ENCODE peak calls at places on chromosomes 12 and 14, in eight cellular contexts. M is A673, R is lower lobe of right lung, L is astrocyte of the spinal cord, W is CD14-positive monocyte, S is tibial artery, Q is breast epithelium, H is adrenal gland. F is an unnamed sample.

GRCh38 chr12:65953621-65954020 is 129.3 kb downstream of the HMGA2 start:
- DNase-seq in Q (no peak), M (no peak), R (no peak), W (no peak), L (no peak), H (no peak), S (no peak), F (no peak)

GRCh38 chr12:53197011-53197640 is 9.9 kb downstream of the ITGB7 start:
- DNase-seq in M (no peak), H (no peak), R (no peak), S (no peak), W (no peak), Q (peak; percentile 34), L (no peak), F (no peak)

GRCh38 chr14:56118611-56119181 is 485 bp downstream of the PELI2 start:
- DNase-seq in Q (no peak), S (peak; percentile 31), L (no peak), M (no peak), H (no peak), R (peak; percentile 70), W (no peak), F (peak; percentile 12)

GRCh38 chr14:91786188-91786587 is 54.3 kb upstream of the CATSPERB start:
- DNase-seq in R (no peak), H (no peak), M (no peak), L (no peak), Q (no peak), S (no peak), W (no peak), F (no peak)

GRCh38 chr12:54725233-54725843 is 77.2 kb upstream of the DCD start:
- DNase-seq in H (no peak), S (no peak), W (no peak), R (no peak), M (peak; percentile 90), Q (no peak), L (no peak), F (peak; percentile 14)

GRCh38 chr12:130803707-130804106 is 35.3 kb downstream of the STX2 start:
- DNase-seq in R (no peak), M (no peak), S (no peak), L (peak; percentile 43), H (no peak), W (no peak), Q (no peak), F (no peak)

GRCh38 chr12:95796225-95796981 is 5.8 kb upstream of the NTN4 start:
- DNase-seq in L (no peak), S (no peak), M (no peak), H (no peak), W (no peak), R (peak; percentile 52), Q (no peak), F (no peak)

GRCh38 chr14:101780887-101781239 is 19.4 kb downstream of the PPP2R5C start:
- DNase-seq in S (no peak), H (peak; percentile 37), R (no peak), M (no peak), W (no peak), L (no peak), Q (no peak), F (no peak)

GRCh38 chr12:55720894-55721444 is 776 bp downstream of the RDH5 start:
- DNase-seq in R (peak; percentile 72), H (peak; percentile 93), Q (no peak), M (no peak), L (peak; percentile 94), S (peak; percentile 86), W (no peak), F (peak; percentile 76)

GRCh38 chr14:77580477-77580876 is 36.0 kb downstream of the SPTLC2 start:
- DNase-seq in H (no peak), R (no peak), W (no peak), S (no peak), Q (no peak), M (peak; percentile 16), L (no peak), F (no peak)

GRCh38 chr14:77882631-77883030 is 82.7 kb downstream of the ADCK1 start:
- DNase-seq in M (no peak), L (no peak), Q (no peak), H (no peak), S (peak; percentile 37), W (no peak), R (no peak), F (no peak)

GRCh38 chr14:53054457-53054856 is 98.7 kb downstream of the DDHD1 start:
- DNase-seq in R (no peak), L (peak; percentile 18), Q (no peak), H (no peak), S (no peak), W (no peak), M (no peak), F (no peak)

DNA sequence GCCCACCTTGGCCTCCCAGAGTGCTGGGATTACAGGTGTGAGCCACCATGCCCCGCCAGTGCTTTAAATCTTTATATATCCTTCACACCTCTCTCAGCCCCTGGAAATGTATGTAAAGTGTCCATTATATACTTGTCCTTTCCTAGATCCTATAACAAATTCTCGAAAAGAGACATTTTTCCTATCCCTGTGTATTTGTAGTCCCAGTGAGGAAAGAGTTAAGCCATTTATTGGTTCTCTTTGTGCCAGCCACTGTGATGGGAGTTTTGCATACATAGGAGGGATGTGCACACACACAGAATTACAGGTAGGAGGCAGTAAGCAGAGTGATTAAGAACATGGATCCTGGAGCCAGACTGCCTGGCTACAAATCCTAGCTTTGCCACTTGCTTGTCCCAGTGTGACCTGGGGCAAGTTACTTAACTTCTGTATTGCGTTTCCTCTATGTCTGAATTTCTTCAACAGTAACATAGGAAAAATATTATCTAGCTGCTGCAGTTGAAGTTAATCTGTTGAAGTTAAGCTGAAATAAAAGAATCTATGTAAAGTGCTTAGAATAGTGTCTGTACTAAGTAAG is 2.1 kb upstream of the RABGGTA start:
- DNase-seq in W (no peak), R (no peak), L (no peak), S (no peak), H (no peak), Q (no peak), M (peak; percentile 10), F (peak; percentile 80)
- TF ChIP-seq CTCF in W (no peak), R (peak; percentile 12), L (no peak), S (no peak), H (no peak), Q (no peak), M (peak; percentile 14), F (peak; percentile 84)

GRCh38 chr12:92036771-92037453 is 108.7 kb downstream of the BTG1 start:
- DNase-seq in S (no peak), M (peak; percentile 23), Q (no peak), H (no peak), R (no peak), W (no peak), L (peak; percentile 48), F (no peak)
- TF ChIP-seq CTCF in S (no peak), M (no peak), Q (no peak), H (no peak), R (no peak), W (no peak), L (no peak), F (no peak)

GRCh38 chr12:107607464-107608392 is 77.9 kb upstream of the PWP1 start:
- DNase-seq in W (peak; percentile 72), H (peak; percentile 90), M (peak; percentile 85), Q (peak; percentile 80), S (peak; percentile 64), L (peak; percentile 73), R (peak; percentile 85), F (peak; percentile 89)
- TF ChIP-seq CTCF in W (peak; percentile 92), H (peak; percentile 80), M (peak; percentile 92), Q (peak; percentile 84), S (peak; percentile 59), L (peak; percentile 91), R (peak; percentile 92), F (peak; percentile 94)

DNA sequence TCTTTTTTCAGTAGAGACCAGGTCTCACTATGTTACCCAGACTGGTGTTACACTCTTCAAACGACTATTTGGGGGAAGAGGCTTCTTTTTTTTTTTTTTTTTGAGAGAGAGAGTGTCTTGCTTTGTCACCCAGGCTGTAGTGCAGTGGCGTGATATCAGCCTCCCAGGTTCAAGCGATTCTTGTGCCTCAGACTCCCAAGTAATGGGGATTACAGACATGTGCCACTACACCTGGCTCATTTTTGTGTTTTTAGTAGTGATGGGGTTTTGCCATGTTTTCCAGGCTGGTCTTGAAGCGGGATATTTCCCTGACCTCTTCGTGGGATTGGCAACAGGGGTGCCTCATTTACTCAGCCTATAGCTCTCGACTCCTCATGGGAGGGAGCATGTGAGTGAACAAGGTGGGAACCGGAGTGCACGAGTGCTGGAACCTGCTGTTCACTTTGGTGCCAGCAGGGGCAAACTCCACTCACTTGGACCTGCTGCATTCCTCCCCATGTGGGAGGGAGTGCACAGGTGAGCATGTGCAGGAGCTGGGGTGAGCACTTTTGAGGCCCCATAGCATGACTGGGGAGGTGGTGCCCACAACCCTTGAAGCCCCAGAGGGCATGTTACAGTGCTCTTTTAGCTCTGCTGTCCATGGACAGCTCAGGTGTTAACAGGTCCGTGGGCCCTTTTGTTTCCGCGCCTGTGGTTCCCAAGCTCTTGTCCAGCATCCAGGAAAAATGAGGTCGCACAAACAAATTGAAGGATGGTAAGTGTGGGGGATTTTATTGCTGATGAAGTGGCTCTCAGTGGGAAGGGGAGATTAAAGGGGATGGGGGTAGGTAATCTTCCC is 79.1 kb upstream of the HECTD1 start:
- DNase-seq in Q (no peak), L (no peak), S (no peak), M (peak; percentile 24), H (no peak), R (no peak), W (no peak), F (peak; percentile 11)
- TF ChIP-seq CTCF in Q (no peak), L (peak; percentile 30), S (no peak), M (peak; percentile 51), H (no peak), R (peak; percentile 25), W (peak; percentile 64), F (peak; percentile 61)